ENCODE peak calls at places on chromosomes 1 and 21, in five cellular contexts. G, Z, I, S and Y are unnamed samples.

GRCh38 chr1:98323396-98323795 is 338.1 kb upstream of the SNX7 start:
- DNase-seq in G (no peak), Z (no peak), I (peak), S (peak), Y (peak)

GRCh38 chr1:51729824-51730284 is 113.0 kb downstream of the OSBPL9 start:
- DNase-seq in G (no peak), Z (no peak), I (peak), S (no peak), Y (no peak)

GRCh38 chr1:235369802-235370201 is 2.6 kb downstream of the TBCE start:
- DNase-seq in G (no peak), Z (no peak), I (no peak), S (no peak), Y (no peak)

GRCh38 chr1:5279127-5279526 is 624.7 kb downstream of the AJAP1 start:
- DNase-seq in G (no peak), Z (no peak), I (no peak), S (no peak), Y (no peak)

GRCh38 chr1:202302166-202302565 is 39.6 kb downstream of the UBE2T start:
- DNase-seq in G (no peak), Z (no peak), I (no peak), S (no peak), Y (no peak)

GRCh38 chr1:57911427-57911826 is 487.6 kb upstream of the DAB1 start:
- DNase-seq in G (no peak), Z (no peak), I (no peak), S (no peak), Y (no peak)

GRCh38 chr1:197954718-197955418 is 37.7 kb downstream of the LHX9 start:
- DNase-seq in G (no peak), Z (no peak), I (no peak), S (no peak), Y (no peak)

GRCh38 chr1:176691251-176692228 is 228.6 kb downstream of the PAPPA2 start:
- DNase-seq in G (no peak), Z (no peak), I (peak), S (peak), Y (peak)

GRCh38 chr21:45558044-45558721 is 15.9 kb upstream of the SLC19A1 start:
- DNase-seq in G (no peak), Z (no peak), I (no peak), S (no peak), Y (no peak)

GRCh38 chr1:35112668-35113067 is 33.5 kb downstream of the ZMYM1 start:
- DNase-seq in G (no peak), Z (no peak), I (peak), S (no peak), Y (peak)

GRCh38 chr1:151992345-151993083 is 1.1 kb downstream of the S100A10 start:
- DNase-seq in G (peak), Z (peak), I (peak), S (no peak), Y (peak)

GRCh38 chr1:167943541-167943940 is 6.7 kb upstream of the MPC2 start:
- DNase-seq in G (no peak), Z (no peak), I (no peak), S (no peak), Y (no peak)

GRCh38 chr1:234656981-234657651 is 47.1 kb upstream of the IRF2BP2 start:
- DNase-seq in G (no peak), Z (no peak), I (peak), S (peak), Y (peak)

GRCh38 chr21:44428281-44428942 is 26.9 kb upstream of the LRRC3 start:
- DNase-seq in G (peak), Z (no peak), I (no peak), S (no peak), Y (no peak)

GRCh38 chr1:221335161-221336101 is 406.5 kb downstream of the DUSP10 start:
- DNase-seq in G (no peak), Z (peak), I (peak), S (peak), Y (peak)

GRCh38 chr1:232017057-232017456 is 390.5 kb downstream of the DISC1 start:
- DNase-seq in G (no peak), Z (no peak), I (no peak), S (peak), Y (no peak)

GRCh38 chr1:65432918-65433317 is 12.4 kb downstream of the LEPR start:
- DNase-seq in G (no peak), Z (no peak), I (no peak), S (no peak), Y (no peak)

GRCh38 chr1:65434255-65434654 is 13.8 kb downstream of the LEPR start:
- DNase-seq in G (no peak), Z (no peak), I (no peak), S (no peak), Y (no peak)

GRCh38 chr1:65429806-65430205 is 9.3 kb downstream of the LEPR start:
- DNase-seq in G (no peak), Z (no peak), I (peak), S (no peak), Y (peak)

GRCh38 chr1:65429078-65429477 is 8.6 kb downstream of the LEPR start:
- DNase-seq in G (no peak), Z (no peak), I (no peak), S (no peak), Y (no peak)

GRCh38 chr1:65431111-65431705 is 10.7 kb downstream of the LEPR start:
- DNase-seq in G (no peak), Z (no peak), I (peak), S (no peak), Y (peak)
- TF ChIP-seq CTCF in G (peak), Z (peak), I (peak), S (peak), Y (peak)

GRCh38 chr21:33291686-33292085 is 25.5 kb downstream of the IL10RB start:
- DNase-seq in G (no peak), Z (no peak), I (no peak), S (no peak), Y (no peak)

GRCh38 chr21:33293811-33294216 is 27.6 kb downstream of the IL10RB start:
- DNase-seq in G (no peak), Z (no peak), I (no peak), S (no peak), Y (no peak)

GRCh38 chr21:33290441-33290840 is 24.3 kb downstream of the IL10RB start:
- DNase-seq in G (no peak), Z (no peak), I (no peak), S (no peak), Y (no peak)

GRCh38 chr21:33292724-33293123 is 26.6 kb downstream of the IL10RB start:
- DNase-seq in G (no peak), Z (no peak), I (no peak), S (no peak), Y (no peak)

DNA sequence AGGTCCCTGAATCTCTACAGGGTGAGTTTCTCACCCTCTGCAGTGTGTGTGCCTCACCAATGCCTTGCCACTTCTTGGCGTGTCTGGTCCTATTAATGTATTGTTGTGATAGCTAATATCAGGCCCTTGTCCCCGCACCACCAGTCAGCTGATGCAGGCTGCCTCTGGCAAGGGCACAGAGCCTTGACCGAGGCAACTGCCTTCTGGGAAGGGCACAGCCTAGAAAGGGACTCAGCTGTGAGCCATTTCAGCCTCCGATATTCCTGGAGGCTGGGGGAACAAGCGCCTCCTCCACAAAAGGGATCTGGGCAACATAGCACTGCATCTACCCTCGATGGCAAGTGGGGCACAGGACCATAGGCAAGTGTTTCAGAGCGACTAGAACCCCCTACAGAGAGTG is 27.0 kb downstream of the IL10RB start:
- DNase-seq in G (no peak), Z (no peak), I (no peak), S (no peak), Y (no peak)
- H3K4me3 ChIP-seq in G (no peak), Z (no peak), I (no peak), S (no peak), Y (no peak)

GRCh38 chr1:16151200-16151708 is 4.6 kb downstream of the EPHA2 start:
- DNase-seq in G (no peak), Z (no peak), I (no peak), S (no peak), Y (no peak)
- TF ChIP-seq CTCF in G (no peak), Z (no peak), I (no peak), S (no peak), Y (no peak)

GRCh38 chr21:41603476-41603875 is 95.5 kb upstream of the TMPRSS2 start:
- DNase-seq in G (no peak), Z (no peak), I (no peak), S (no peak), Y (no peak)

GRCh38 chr21:41605178-41605933 is 97.4 kb upstream of the TMPRSS2 start:
- DNase-seq in G (no peak), Z (no peak), I (no peak), S (no peak), Y (no peak)

GRCh38 chr21:41605934-41606285 is 98.0 kb upstream of the TMPRSS2 start:
- DNase-seq in G (no peak), Z (no peak), I (no peak), S (no peak), Y (no peak)

GRCh38 chr21:41604583-41605041 is 96.7 kb upstream of the TMPRSS2 start:
- DNase-seq in G (no peak), Z (no peak), I (no peak), S (no peak), Y (no peak)

DNA sequence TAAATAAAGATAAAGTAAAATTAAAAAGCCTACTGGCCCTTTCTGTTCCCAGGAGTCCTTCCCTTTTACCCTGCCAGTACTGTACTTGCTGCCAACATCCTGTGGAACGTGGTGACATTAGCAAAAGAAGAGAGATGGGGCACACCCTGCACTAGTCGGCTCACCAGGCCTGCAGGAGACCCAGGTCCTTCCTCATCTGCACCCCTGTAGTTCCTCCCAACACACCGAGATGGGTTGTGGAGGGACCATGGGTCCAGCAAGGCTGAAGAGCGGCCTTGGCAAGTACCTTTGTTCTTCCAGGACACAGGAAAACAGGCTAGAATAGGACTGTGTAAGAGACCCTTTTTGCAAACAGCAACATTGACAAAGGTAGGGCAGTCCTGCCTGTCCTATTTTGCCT is 98.7 kb upstream of the TMPRSS2 start:
- DNase-seq in G (no peak), Z (no peak), I (no peak), S (no peak), Y (no peak)
- H3K4me3 ChIP-seq in G (no peak), Z (no peak), I (no peak), S (no peak), Y (no peak)

DNA sequence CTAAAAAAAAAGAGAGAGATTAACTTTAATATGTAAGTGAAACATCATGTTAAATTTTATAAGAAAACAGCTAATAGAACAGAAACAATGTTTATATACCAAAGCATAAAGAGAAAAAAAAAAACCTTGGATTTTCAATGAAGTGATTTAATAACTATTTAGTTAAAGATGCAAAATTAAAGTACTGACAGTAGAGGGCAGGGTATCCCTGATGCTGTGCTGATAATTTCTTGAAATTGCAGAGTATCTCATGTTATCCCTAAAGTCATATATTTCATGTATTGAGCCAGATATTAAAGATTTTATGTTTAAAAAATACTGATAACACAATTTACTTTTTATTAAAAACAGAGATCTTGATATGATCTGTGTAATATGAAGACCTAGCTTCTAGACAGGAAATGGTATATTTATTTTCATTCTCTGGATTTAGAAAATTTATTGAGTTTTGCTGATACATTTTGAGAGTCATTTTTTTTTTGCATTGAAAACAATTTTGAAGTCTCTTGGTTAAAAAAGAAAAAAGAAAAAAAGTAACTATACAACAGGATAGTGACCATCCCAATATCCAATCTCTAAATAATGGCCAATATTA is 273.2 kb downstream of the USP25 start:
- DNase-seq in G (no peak), Z (no peak), I (peak), S (no peak), Y (peak)
- TF ChIP-seq CTCF in G (peak), Z (peak), I (peak), S (peak), Y (peak)

DNA sequence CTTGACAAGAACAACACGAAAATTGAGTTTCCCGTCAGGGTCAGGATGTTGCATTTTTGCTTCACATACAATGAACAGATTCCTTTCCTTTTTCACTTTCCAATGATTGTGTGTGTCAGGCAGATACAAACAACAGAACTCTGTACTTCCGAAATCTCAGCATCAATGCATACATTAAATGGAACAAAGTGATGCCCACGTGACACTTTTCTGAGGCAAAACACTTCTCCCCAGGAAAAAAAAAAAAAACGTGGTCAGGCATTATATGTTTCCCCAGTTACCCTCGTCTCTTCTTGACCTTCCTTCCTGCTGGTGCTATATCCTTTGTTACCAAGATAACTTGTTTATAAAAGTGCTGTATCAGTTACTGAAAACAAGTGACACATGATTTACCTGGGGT is 181.8 kb downstream of the ZNF281 start:
- DNase-seq in G (no peak), Z (no peak), I (no peak), S (no peak), Y (no peak)
- H3K4me3 ChIP-seq in G (no peak), Z (no peak), I (no peak), S (no peak), Y (no peak)

GRCh38 chr1:212034516-212035122 is 738 bp downstream of the INTS7 start:
- DNase-seq in G (no peak), Z (no peak), I (no peak), S (no peak), Y (no peak)
- TF ChIP-seq CTCF in G (peak), Z (no peak), I (no peak), S (no peak), Y (no peak)

DNA sequence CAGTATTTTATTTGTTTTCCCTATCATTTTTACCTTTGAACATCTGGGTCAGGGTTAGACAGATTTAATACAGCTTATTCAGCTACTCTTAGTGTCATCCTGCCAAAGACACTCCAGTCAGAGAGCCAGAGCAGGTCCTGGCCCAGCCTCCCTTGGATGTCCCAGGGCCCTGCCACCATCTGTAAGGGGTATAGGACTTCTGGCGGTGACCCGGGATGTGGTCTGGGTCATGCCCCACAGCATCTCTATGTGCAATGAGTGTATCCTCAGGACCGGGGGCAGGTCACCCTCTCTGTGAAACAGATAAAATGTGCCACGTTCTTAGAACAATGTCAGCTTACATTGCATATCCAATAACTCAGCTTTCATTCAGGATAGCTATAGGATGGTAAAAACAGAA is 37.8 kb upstream of the PRSS38 start:
- DNase-seq in G (no peak), Z (no peak), I (no peak), S (no peak), Y (no peak)
- H3K4me3 ChIP-seq in G (no peak), Z (no peak), I (no peak), S (no peak), Y (no peak)

GRCh38 chr1:178587975-178588374 is 75.1 kb downstream of the TEX35 start:
- DNase-seq in G (no peak), Z (no peak), I (no peak), S (no peak), Y (no peak)
- TF ChIP-seq CTCF in G (peak), Z (no peak), I (no peak), S (no peak), Y (no peak)